ENCODE peak calls at places on chromosomes 16 and 17, in four cellular contexts. Y, P, E and X are unnamed samples.

GRCh38 chr16:76461836-76462235 is 184.6 kb downstream of the CNTNAP4 start:
- DNase-seq in E (no peak), Y (no peak), P (no peak), X (no peak)

GRCh38 chr16:85151603-85152413 is 39.5 kb upstream of the CIBAR2 start:
- DNase-seq in P (no peak), E (no peak), Y (peak; percentile 78), X (peak; percentile 39)

GRCh38 chr16:89905511-89906140 is 13.0 kb upstream of the MC1R start:
- DNase-seq in Y (no peak), P (no peak), E (no peak), X (no peak)

GRCh38 chr17:75594499-75595283 is 7.1 kb downstream of the MYO15B start:
- DNase-seq in Y (no peak), P (no peak), E (peak; percentile 53), X (no peak)

GRCh38 chr17:1931759-1932579 is 93.2 kb downstream of the RTN4RL1 start:
- DNase-seq in P (no peak), E (peak; percentile 85), Y (peak; percentile 7), X (peak; percentile 69)

GRCh38 chr16:29237971-29238370 is 168.5 kb downstream of the NPIPB11 start:
- DNase-seq in E (no peak), P (no peak), Y (no peak), X (no peak)

GRCh38 chr17:10233157-10233556 is 34.8 kb upstream of the GAS7 start:
- DNase-seq in E (no peak), P (no peak), Y (no peak), X (no peak)

GRCh38 chr16:29663020-29663828 is at the start of gene SPN:
- DNase-seq in P (no peak), Y (no peak), E (no peak), X (no peak)

GRCh38 chr16:11416228-11417001 is 71.2 kb downstream of the RMI2 start:
- DNase-seq in P (no peak), Y (no peak), E (no peak), X (no peak)

GRCh38 chr17:1487939-1488825 is 4.3 kb downstream of the MYO1C start:
- DNase-seq in Y (peak; percentile 84), E (peak; percentile 84), P (no peak), X (peak; percentile 87)

GRCh38 chr17:2120550-2121335 is 65.8 kb downstream of the HIC1 start:
- DNase-seq in E (no peak), Y (peak; percentile 37), P (no peak), X (no peak)

GRCh38 chr16:65619606-65620005 is 497.7 kb upstream of the CDH11 start:
- DNase-seq in P (no peak), Y (no peak), E (no peak), X (no peak)

GRCh38 chr16:89921699-89922476 is 1.3 kb upstream of the TUBB3 start:
- DNase-seq in E (peak; percentile 86), P (no peak), Y (peak; percentile 94), X (peak; percentile 93)

GRCh38 chr16:85608515-85608885 is 4.6 kb upstream of the GSE1 start:
- DNase-seq in Y (no peak), P (no peak), E (no peak), X (no peak)

GRCh38 chr16:51818342-51818944 is 667.4 kb upstream of the SALL1 start:
- DNase-seq in P (peak; percentile 25), E (peak; percentile 64), Y (peak; percentile 73), X (peak; percentile 70)

GRCh38 chr17:57672205-57672632 is 72.9 kb downstream of the CCDC182 start:
- DNase-seq in E (no peak), Y (peak; percentile 51), P (no peak), X (no peak)

GRCh38 chr16:17461951-17462729 is 8.6 kb downstream of the XYLT1 start:
- DNase-seq in E (peak; percentile 53), P (no peak), Y (no peak), X (peak; percentile 86)

GRCh38 chr17:67051155-67051538 is 6.8 kb downstream of the CACNG1 start:
- DNase-seq in E (no peak), Y (no peak), P (no peak), X (no peak)

GRCh38 chr17:15915996-15916395 is 28.9 kb upstream of the ADORA2B start:
- DNase-seq in P (no peak), E (no peak), Y (no peak), X (no peak)

GRCh38 chr17:39027440-39028035 is 60.3 kb upstream of the FBXO47 start:
- DNase-seq in E (no peak), Y (no peak), P (no peak), X (no peak)

GRCh38 chr16:970766-971581 is at the start of gene LMF1:
- DNase-seq in E (peak; percentile 93), Y (peak; percentile 79), P (peak; percentile 73), X (peak; percentile 92)

GRCh38 chr17:76481091-76481655 is 13.8 kb downstream of the AANAT start:
- DNase-seq in Y (no peak), E (no peak), P (no peak), X (no peak)

GRCh38 chr16:27985981-27986380 is 77.5 kb downstream of the GSG1L start:
- DNase-seq in P (no peak), Y (no peak), E (no peak), X (no peak)

DNA sequence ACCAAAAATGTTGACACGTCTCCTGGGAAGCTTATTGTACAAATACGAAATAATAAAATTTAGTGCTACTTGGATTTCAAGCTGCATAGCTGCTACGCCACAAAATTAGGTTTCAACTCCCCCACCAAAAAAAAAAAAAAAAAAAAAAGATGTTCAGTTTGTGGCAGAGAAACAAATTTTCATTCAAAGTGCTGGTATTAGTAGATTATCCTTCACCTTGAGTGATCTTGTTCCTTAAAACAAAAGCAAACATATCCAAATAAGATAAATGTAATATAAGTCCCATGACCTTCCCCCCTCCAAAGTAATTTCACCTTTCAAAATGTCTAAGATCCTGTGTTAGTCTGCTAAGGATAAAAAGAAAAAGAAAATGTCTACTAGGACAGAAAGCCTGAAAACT is 2.2 kb downstream of the TOB1 start:
- DNase-seq in Y (no peak), E (no peak), P (no peak), X (no peak)
- H3K4me2 ChIP-seq in Y (peak overlapping the region; percentile 17), E (no peak overlapping the region), P (peak overlapping the region; percentile 81), X (no peak overlapping the region)

GRCh38 chr17:5707482-5707881 is 123.2 kb upstream of the NLRP1 start:
- DNase-seq in Y (no peak), P (no peak), E (peak; percentile 14), X (no peak)
- H4K5ac ChIP-seq in Y (no peak overlapping the region), P (no peak overlapping the region), E (no peak overlapping the region), X (no peak overlapping the region)

GRCh38 chr17:68317458-68317857 is 26.2 kb downstream of the ARSG start:
- DNase-seq in E (no peak), Y (no peak), P (no peak), X (no peak)

GRCh38 chr17:68320943-68321557 is 29.8 kb downstream of the ARSG start:
- DNase-seq in E (no peak), P (no peak), Y (no peak), X (no peak)

GRCh38 chr17:68320311-68320865 is 29.1 kb downstream of the ARSG start:
- DNase-seq in P (no peak), Y (no peak), E (peak; percentile 51), X (peak; percentile 51)

GRCh38 chr17:68318103-68318991 is 27.1 kb downstream of the ARSG start:
- DNase-seq in Y (peak; percentile 65), E (no peak), P (no peak), X (no peak)

DNA sequence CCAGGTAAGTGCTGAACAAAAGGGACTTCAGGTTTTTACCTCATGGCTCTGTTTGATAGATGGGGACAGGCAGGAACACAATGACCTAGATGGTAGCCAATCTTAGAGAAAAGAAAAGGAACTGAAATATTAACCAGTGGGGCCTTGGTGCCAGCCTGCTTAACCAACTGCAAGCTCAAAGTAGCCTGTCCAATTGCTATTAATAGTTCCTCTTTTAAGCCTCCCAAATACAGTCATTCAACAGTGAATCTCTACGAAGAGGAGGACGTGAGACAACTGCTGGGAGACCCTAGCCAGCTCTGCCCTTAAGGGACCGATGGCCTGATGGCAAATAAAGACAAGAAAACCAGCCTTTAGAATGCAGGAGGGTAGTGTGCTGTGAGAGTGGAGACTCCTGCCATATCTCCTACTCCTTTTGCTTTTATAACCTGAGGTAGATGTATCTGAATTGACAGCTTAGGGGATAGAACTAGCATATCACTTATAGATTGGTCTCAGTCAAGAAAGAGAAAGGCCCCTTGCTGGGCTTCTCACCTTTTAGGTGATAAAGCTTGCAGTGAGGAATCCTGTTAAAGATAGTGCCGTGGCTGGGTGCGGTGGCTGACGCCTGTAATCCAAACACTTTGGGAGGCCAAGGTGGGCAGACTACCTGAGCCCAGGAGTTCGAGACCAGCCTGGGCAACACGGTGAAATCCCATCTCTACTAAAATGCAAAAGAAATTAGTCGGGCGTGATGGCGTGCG is 28.3 kb downstream of the ARSG start:
- DNase-seq in Y (no peak), P (no peak), E (no peak), X (peak; percentile 82)
- H3K4me2 ChIP-seq in Y (no peak overlapping the region), P (no peak overlapping the region), E (no peak overlapping the region), X (no peak overlapping the region)

DNA sequence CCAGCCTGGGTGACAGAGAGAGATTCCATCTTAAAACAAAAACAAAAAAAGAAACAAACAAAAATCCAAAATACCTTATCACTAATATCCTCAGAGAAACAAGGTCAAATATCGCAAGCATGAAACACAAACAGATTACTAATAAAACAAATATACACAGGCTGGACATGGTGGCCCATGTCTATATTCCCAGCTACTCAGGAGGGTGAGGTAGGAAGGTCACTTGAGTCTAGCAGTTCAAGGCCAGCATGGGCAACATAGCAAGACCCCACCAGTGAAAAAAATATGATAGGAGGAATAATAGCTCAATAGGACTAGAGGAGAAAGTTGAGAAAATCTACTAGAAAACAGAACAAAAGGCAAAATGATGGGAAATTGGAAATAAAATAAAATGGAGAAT is 6.9 kb upstream of the ALOX15B start:
- DNase-seq in E (no peak), Y (no peak), P (no peak), X (no peak)
- H4K5ac ChIP-seq in E (no peak overlapping the region), Y (no peak overlapping the region), P (no peak overlapping the region), X (no peak overlapping the region)

DNA sequence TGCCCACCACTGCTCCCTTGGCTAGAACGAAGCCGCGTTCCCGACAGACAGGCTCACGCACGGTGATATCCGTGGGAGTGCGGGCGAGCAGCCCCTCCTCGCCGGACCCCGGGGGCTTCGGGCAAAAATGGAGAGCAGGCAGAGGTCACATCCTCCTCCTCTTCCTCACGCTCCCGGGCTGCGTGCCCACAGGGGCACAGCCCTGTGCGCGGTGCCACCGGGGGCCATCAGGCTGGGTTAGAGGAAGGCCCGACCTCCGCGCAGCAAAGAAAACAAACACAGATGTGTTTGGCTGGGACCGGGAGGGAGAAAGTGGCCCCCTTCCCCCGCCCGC is 519 bp upstream of the NTN1 start:
- DNase-seq in P (no peak), E (no peak), Y (no peak), X (no peak)
- H3K4me2 ChIP-seq in P (peak overlapping the region; percentile 69), E (peak overlapping the region; percentile 50), Y (no peak overlapping the region), X (peak overlapping the region; percentile 70)

DNA sequence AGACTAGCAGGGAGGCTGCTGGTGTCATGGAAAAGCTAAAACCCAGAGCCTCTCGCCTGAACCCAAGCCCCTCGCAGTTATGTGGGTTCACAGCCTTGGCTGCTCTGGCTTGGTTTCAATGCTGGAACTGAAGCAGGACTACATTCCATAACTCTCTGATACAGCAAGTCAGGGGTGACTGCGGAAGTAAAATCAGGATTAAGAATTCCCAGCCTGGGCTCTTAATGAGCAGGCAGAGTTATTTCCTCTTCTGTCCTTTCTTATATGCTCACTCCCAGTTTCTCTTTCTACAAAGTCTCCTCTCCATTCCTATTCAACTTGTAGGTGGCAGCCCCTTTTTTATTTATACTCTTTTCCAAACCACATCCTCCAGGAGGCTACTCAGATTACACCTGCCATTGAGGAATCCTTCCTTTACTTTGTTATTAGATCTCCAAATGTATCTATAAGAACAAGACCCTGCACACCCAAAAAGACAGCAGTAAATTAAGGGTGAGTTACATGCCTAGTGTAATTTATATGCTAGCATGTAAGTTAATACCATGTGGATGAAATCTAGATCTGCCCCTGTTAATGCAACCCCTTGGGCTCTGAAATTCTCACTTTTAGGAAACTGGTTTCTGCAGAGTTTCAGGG is 40.3 kb downstream of the HOXB1 start:
- DNase-seq in P (no peak), Y (no peak), E (no peak), X (no peak)
- H4K5ac ChIP-seq in P (no peak overlapping the region), Y (peak overlapping the region; percentile 49), E (no peak overlapping the region), X (no peak overlapping the region)